ENCODE peak calls at places on chromosomes 3 and 15, in five cellular contexts. X is HepG2, W is H1, E is GM12878, Y is HEK293T. C is an unnamed sample.
A peak's percentile ranks its signal among the peaks of the same experiment; 100 is the strongest.

GRCh38 chr3:109548192-109548938 is 211.0 kb upstream of the DPPA4 start:
- DNase-seq in E (no peak), W (no peak), X (no peak), Y (no peak), C (no peak)

GRCh38 chr3:136249091-136249490 is 1.0 kb upstream of the PCCB start:
- DNase-seq in X (peak; percentile 32), W (no peak), Y (no peak), E (no peak), C (no peak)

GRCh38 chr3:12350151-12350813 is 61.4 kb downstream of the PPARG start:
- DNase-seq in X (no peak), Y (no peak), E (no peak), W (no peak), C (no peak)

GRCh38 chr3:89246326-89246725 is 138.9 kb downstream of the EPHA3 start:
- DNase-seq in E (no peak), W (peak; percentile 62), Y (no peak), X (no peak), C (peak; percentile 60)

GRCh38 chr3:17985658-17986392 is 243.4 kb upstream of the TBC1D5 start:
- DNase-seq in Y (no peak), X (no peak), W (no peak), E (no peak), C (no peak)

GRCh38 chr3:54857343-54857742 is 70.5 kb downstream of the LRTM1 start:
- DNase-seq in W (no peak), Y (no peak), X (no peak), E (no peak), C (no peak)

GRCh38 chr15:31393441-31394091 is 66.9 kb downstream of the KLF13 start:
- DNase-seq in X (no peak), Y (no peak), W (no peak), E (no peak), C (no peak)

GRCh38 chr3:124938896-124939295 is 4.3 kb upstream of the MUC13 start:
- DNase-seq in W (no peak), X (no peak), E (no peak), Y (no peak), C (no peak)

GRCh38 chr3:190281308-190282051 is 40.8 kb downstream of the CLDN1 start:
- DNase-seq in E (no peak), X (peak; percentile 76), W (no peak), Y (no peak), C (no peak)

GRCh38 chr15:62549345-62549970 is 384.4 kb upstream of the C2CD4B start:
- DNase-seq in Y (peak; percentile 30), X (peak; percentile 40), E (no peak), W (no peak), C (peak; percentile 42)

GRCh38 chr3:119619094-119619493 is 21.4 kb downstream of the PLA1A start:
- DNase-seq in E (no peak), W (no peak), X (no peak), Y (no peak), C (no peak)

GRCh38 chr3:4989649-4989966 is 10.4 kb downstream of the BHLHE40 start:
- DNase-seq in Y (no peak), W (no peak), E (no peak), X (no peak), C (no peak)

GRCh38 chr15:43905755-43906154 is 79.0 kb downstream of the WDR76 start:
- DNase-seq in X (no peak), Y (no peak), E (no peak), W (no peak), C (no peak)

GRCh38 chr15:39074341-39074740 is 506.5 kb upstream of the THBS1 start:
- DNase-seq in W (no peak), Y (no peak), E (no peak), X (no peak), C (no peak)

GRCh38 chr3:29772436-29772835 is 491.6 kb downstream of the RBMS3 start:
- DNase-seq in Y (no peak), X (no peak), W (no peak), E (no peak), C (no peak)

GRCh38 chr15:101710806-101711205 is 13.5 kb downstream of the TARS3 start:
- DNase-seq in X (peak; percentile 10), W (no peak), Y (no peak), E (no peak), C (peak; percentile 30)

GRCh38 chr15:51883436-51883835 is 54.0 kb downstream of the TMOD3 start:
- DNase-seq in W (no peak), Y (no peak), X (no peak), E (no peak), C (no peak)

GRCh38 chr3:50550079-50550736 is 17.3 kb downstream of the C3orf18 start:
- DNase-seq in E (no peak), W (peak; percentile 94), X (peak; percentile 36), Y (peak; percentile 79), C (no peak)

GRCh38 chr3:36714343-36714742 is 50.0 kb downstream of the DCLK3 start:
- DNase-seq in X (no peak), E (no peak), Y (no peak), W (no peak), C (no peak)

GRCh38 chr15:83194527-83194926 is 13.1 kb downstream of the HDGFL3 start:
- DNase-seq in W (no peak), X (no peak), E (no peak), Y (no peak), C (no peak)

GRCh38 chr3:184186184-184186901 is at the start of gene ABCF3:
- DNase-seq in E (no peak), Y (no peak), X (no peak), W (no peak), C (no peak)

GRCh38 chr3:195113074-195113473 is 157.9 kb downstream of the XXYLT1 start:
- DNase-seq in X (no peak), W (no peak), Y (no peak), E (no peak), C (no peak)

GRCh38 chr3:193240436-193240849 is 579 bp upstream of the PLAAT1 start:
- DNase-seq in W (no peak), Y (peak; percentile 8), E (no peak), X (no peak), C (no peak)

GRCh38 chr15:95741830-95742229 is 588.7 kb upstream of the NR2F2 start:
- DNase-seq in Y (no peak), E (no peak), W (no peak), X (no peak), C (no peak)

GRCh38 chr3:149901770-149902169 is 68.9 kb downstream of the PFN2 start:
- DNase-seq in W (no peak), X (no peak), Y (no peak), E (no peak), C (no peak)

GRCh38 chr15:69444686-69445085 is 7.9 kb upstream of the RPLP1 start:
- DNase-seq in Y (no peak), E (no peak), W (no peak), X (no peak), C (no peak)

GRCh38 chr15:89753855-89754254 is 2.8 kb upstream of the MESP1 start:
- DNase-seq in X (no peak), E (no peak), Y (no peak), W (no peak), C (no peak)

GRCh38 chr3:64097920-64098319 is 74.6 kb upstream of the PSMD6 start:
- DNase-seq in X (no peak), W (no peak), Y (no peak), E (no peak), C (no peak)

GRCh38 chr15:30816430-30816829 is 87.3 kb upstream of the FAN1 start:
- DNase-seq in W (no peak), Y (no peak), X (no peak), E (no peak), C (no peak)

GRCh38 chr3:127775398-127776109 is 46.8 kb downstream of the MGLL start:
- DNase-seq in E (no peak), Y (no peak), X (no peak), W (no peak), C (no peak)

DNA sequence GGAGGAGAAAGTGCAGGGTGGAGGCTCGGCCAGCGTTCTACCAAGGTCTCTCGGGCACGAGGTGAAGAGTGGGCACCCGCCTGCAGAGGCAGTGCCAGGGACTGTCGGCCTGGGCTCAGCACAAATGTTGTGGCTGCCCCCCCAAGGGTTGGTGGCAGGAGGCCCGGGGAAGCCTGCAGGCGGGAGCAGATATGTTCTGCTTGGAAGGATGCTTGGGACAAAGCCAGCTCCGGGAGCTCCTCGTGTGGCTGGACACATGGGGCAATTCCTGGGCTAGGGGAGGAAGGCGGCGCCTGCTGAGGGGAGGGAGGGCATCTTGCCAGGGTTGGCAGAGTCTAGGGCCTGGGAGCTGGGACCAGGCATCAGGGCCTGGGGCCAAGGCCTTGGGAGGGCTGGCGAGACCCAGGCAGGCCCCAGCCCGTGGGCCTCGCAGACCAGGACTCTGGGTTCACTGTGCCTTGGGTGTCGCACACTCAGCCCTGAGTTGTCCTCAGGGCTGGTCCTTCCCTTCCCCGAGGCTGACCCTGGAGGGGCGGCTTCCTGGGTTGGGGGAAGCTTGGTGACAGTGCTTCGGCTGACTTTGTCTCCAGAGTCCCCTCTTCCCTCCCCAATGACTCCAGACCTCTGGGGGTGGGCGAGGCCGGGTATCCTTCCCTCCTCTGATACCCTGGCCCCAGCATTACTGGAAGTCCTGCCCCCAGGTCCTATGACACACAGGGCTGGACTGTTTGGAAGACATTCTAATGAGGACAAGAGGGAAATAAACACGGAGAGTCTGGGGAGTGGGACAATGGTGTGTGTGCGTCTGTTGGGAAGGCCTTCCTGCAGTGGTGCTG is 30.2 kb upstream of the FBLN2 start:
- DNase-seq in W (no peak), E (no peak), Y (no peak), X (no peak), C (no peak)
- TF ChIP-seq SUZ12 in W (no peak), E (no peak), Y (no peak), X (no peak), C (no peak)

GRCh38 chr3:23968467-23969184 is 23.5 kb downstream of the NR1D2 start:
- DNase-seq in W (no peak), Y (no peak), X (no peak), E (no peak), C (no peak)
- TF ChIP-seq SUZ12 in W (no peak), Y (no peak), X (no peak), E (no peak), C (no peak)

GRCh38 chr3:167714871-167715270 is 19.8 kb downstream of the PDCD10 start:
- DNase-seq in E (no peak), Y (no peak), W (no peak), X (no peak), C (no peak)

GRCh38 chr3:167723872-167724271 is 10.8 kb downstream of the PDCD10 start:
- DNase-seq in W (no peak), X (no peak), Y (no peak), E (no peak), C (no peak)

GRCh38 chr3:167723025-167723512 is 11.6 kb downstream of the PDCD10 start:
- DNase-seq in E (no peak), Y (no peak), X (no peak), W (no peak), C (no peak)

GRCh38 chr3:167716920-167717319 is 17.8 kb downstream of the PDCD10 start:
- DNase-seq in W (no peak), X (peak; percentile 89), E (no peak), Y (no peak), C (no peak)

DNA sequence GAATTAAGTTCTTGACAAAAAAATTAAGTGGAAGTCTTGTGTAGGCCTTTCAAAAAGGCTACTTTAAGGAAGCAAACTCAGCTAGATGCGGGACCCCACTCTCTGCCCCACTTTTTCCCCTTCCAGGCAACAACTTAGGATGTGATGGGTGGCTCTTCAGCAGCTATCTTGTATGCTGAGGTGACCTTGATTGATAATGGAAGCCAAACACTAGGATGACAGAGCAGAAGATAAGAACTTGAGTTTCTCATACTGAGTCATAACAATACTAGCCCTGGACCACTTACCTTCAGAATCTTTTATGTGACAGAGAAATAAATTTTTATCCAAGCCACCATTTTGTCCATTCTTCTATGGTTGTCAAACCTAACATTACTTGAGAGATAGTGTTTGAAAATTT is 16.1 kb downstream of the PDCD10 start:
- DNase-seq in E (no peak), X (no peak), Y (no peak), W (no peak), C (no peak)
- TF ChIP-seq SUZ12 in E (no peak), X (no peak), Y (no peak), W (no peak), C (no peak)

GRCh38 chr3:187456268-187456667 is 88.1 kb downstream of the RTP4 start:
- DNase-seq in E (no peak), W (no peak), X (no peak), Y (no peak), C (no peak)
- TF ChIP-seq SUZ12 in E (no peak), W (no peak), X (no peak), Y (no peak), C (no peak)

C was measured in NT2/D1.